ENCODE peak calls at places on chromosomes 3 and 15, in six cellular contexts. O is left ventricle myocardium inferior, G is fibroblast of lung, J is sigmoid colon, D is adrenal gland, K is RWPE2. V is an unnamed sample.
A peak's percentile ranks its signal among the peaks of the same experiment; 100 is the strongest.

GRCh38 chr3:44948239-44948638 is 27.7 kb downstream of the ZDHHC3 start:
- DNase-seq in O (no peak), G (no peak), J (no peak), D (no peak), K (no peak), V (no peak)

GRCh38 chr15:66654718-66655375 is 47.2 kb upstream of the SMAD6 start:
- DNase-seq in O (peak; percentile 45), G (no peak), J (no peak), D (no peak), K (no peak), V (no peak)

GRCh38 chr3:53011324-53011723 is 34.5 kb downstream of the SFMBT1 start:
- DNase-seq in O (no peak), G (no peak), J (no peak), D (no peak), K (no peak), V (no peak)

GRCh38 chr3:126357299-126358037 is at the start of gene KLF15:
- DNase-seq in O (peak; percentile 89), G (peak; percentile 81), J (peak; percentile 96), D (peak; percentile 91), K (no peak), V (peak; percentile 78)

GRCh38 chr3:122679467-122680291 is 960 bp upstream of the PARP14 start:
- DNase-seq in O (no peak), G (no peak), J (peak; percentile 70), D (peak; percentile 45), K (no peak), V (no peak)

GRCh38 chr3:197306374-197307086 is 8.1 kb upstream of the DLG1 start:
- DNase-seq in O (no peak), G (peak; percentile 75), J (no peak), D (no peak), K (no peak), V (no peak)

GRCh38 chr15:45521596-45522167 is 873 bp downstream of the SLC30A4 start:
- DNase-seq in O (no peak), G (peak; percentile 14), J (no peak), D (no peak), K (no peak), V (no peak)

GRCh38 chr15:39181348-39181747 is 399.5 kb upstream of the THBS1 start:
- DNase-seq in O (no peak), G (no peak), J (no peak), D (no peak), K (no peak), V (no peak)

GRCh38 chr3:124636101-124636862 is 94.0 kb upstream of the UMPS start:
- DNase-seq in O (no peak), G (no peak), J (no peak), D (no peak), K (no peak), V (no peak)

GRCh38 chr15:45331977-45332376 is 46.4 kb downstream of the GATM start:
- DNase-seq in O (no peak), G (peak; percentile 5), J (no peak), D (no peak), K (no peak), V (no peak)

GRCh38 chr3:182829761-182830405 is 36.6 kb downstream of the ATP11B start:
- DNase-seq in O (no peak), G (no peak), J (no peak), D (no peak), K (no peak), V (no peak)

GRCh38 chr3:176431986-176432385 is 765.3 kb downstream of the TBL1XR1 start:
- DNase-seq in O (no peak), G (no peak), J (no peak), D (no peak), K (no peak), V (no peak)

GRCh38 chr15:23877502-23878412 is 190.7 kb upstream of the NDN start:
- DNase-seq in O (peak; percentile 25), G (peak; percentile 14), J (no peak), D (peak; percentile 52), K (no peak), V (peak; percentile 35)

GRCh38 chr3:43104039-43104438 is 1.8 kb downstream of the POMGNT2 start:
- DNase-seq in O (no peak), G (no peak), J (no peak), D (no peak), K (no peak), V (no peak)

DNA sequence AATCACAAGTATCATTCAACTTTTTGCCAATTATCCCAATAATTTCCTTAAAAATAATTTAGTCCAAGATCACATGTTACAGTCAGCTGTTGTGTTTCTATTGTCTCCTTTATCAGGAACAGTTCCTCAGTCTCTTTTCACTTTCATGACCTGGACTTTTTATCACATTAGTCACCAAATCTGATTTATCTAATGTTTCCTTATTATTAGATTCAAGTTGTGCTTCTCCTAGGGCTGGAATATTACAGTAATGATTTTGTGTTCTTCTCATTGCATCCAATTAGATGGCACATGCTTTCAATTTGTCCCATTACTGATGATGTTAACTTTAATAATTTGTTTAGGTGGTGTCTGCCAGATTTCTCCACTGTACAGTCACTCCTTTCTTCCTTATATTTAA is 66.3 kb upstream of the DCBLD2 start:
- DNase-seq in O (no peak), G (no peak), J (no peak), D (no peak), K (no peak), V (no peak)
- H3K27ac ChIP-seq in O (no peak overlapping the region), G (no peak overlapping the region), J (no peak overlapping the region), D (no peak overlapping the region), K (peak overlapping the region; percentile 99), V (no peak overlapping the region)

GRCh38 chr3:25153561-25153960 is 274.5 kb upstream of the RARB start:
- DNase-seq in O (no peak), G (no peak), J (no peak), D (no peak), K (no peak), V (no peak)

GRCh38 chr3:25151497-25151896 is 276.6 kb upstream of the RARB start:
- DNase-seq in O (no peak), G (peak; percentile 6), J (no peak), D (no peak), K (no peak), V (no peak)

GRCh38 chr3:25153130-25153529 is 274.9 kb upstream of the RARB start:
- DNase-seq in O (no peak), G (no peak), J (no peak), D (no peak), K (no peak), V (no peak)

GRCh38 chr3:25155696-25156471 is 272.2 kb upstream of the RARB start:
- DNase-seq in O (no peak), G (no peak), J (no peak), D (no peak), K (no peak), V (no peak)

GRCh38 chr3:25156526-25157075 is 271.5 kb upstream of the RARB start:
- DNase-seq in O (no peak), G (peak; percentile 71), J (no peak), D (peak; percentile 4), K (no peak), V (no peak)
- H3K27ac ChIP-seq in O (no peak overlapping the region), G (no peak overlapping the region), J (peak overlapping the region; percentile 65), D (no peak overlapping the region), K (no peak overlapping the region), V (no peak overlapping the region)

GRCh38 chr15:78082106-78082742 is 4.7 kb upstream of the TBC1D2B start:
- DNase-seq in O (no peak), G (no peak), J (peak; percentile 67), D (no peak), K (no peak), V (no peak)
- H3K27ac ChIP-seq in O (no peak overlapping the region), G (no peak overlapping the region), J (no peak overlapping the region), D (no peak overlapping the region), K (no peak overlapping the region), V (no peak overlapping the region)

DNA sequence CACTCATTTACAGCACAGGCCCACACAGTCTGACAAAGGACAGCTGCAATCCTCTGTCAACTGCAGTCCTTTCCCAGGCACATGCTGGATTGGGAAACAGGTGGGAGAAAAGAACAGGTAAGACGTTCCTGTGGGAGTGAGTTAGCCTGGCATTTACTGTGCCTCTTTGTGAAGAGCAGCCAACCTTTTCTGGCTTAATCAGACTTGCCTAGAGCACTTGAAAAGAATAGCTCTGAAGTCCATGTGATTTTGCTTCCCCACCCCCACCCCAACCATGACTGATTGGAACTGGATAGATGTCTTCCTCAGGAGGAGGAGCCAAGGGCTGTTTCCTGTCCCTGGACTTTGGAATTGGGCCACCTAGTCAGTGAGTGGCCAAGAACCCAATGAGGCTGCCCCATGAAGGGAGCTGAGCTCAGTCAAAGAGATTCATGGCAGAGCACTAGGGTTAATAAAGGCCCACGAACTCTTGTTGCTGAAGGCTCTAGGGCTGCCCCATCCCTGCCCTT is 4.7 kb upstream of the TMEM41A start:
- DNase-seq in O (no peak), G (no peak), J (no peak), D (no peak), K (no peak), V (no peak)
- H3K27ac ChIP-seq in O (peak overlapping the region; percentile 81), G (no peak overlapping the region), J (no peak overlapping the region), D (no peak overlapping the region), K (no peak overlapping the region), V (no peak overlapping the region)

DNA sequence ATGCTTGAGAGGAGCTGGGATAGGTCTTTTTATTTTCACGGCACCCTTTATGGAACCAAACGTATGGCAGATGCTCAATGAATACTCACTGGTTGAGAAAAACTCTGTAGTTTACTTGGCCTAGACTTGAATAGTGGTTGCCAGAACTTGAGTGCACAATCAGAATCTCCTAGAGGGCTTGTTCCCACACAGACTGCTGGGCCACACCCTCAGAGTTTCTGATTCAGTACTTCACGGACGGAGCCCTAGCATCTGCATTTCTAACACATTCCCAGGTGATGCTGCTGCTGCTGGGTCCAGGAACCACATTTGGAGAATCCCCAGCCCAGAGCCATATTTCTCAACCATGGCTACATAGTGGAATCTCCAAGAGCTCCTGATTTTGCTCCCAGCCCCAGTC is 24.6 kb downstream of the CA12 start:
- DNase-seq in O (no peak), G (no peak), J (peak; percentile 41), D (no peak), K (no peak), V (no peak)
- H3K27ac ChIP-seq in O (no peak overlapping the region), G (no peak overlapping the region), J (no peak overlapping the region), D (no peak overlapping the region), K (no peak overlapping the region), V (no peak overlapping the region)

GRCh38 chr3:174099724-174100123 is 702.2 kb downstream of the NLGN1 start:
- DNase-seq in O (no peak), G (no peak), J (no peak), D (no peak), K (no peak), V (no peak)

GRCh38 chr3:174102274-174102673 is 704.7 kb downstream of the NLGN1 start:
- DNase-seq in O (no peak), G (no peak), J (no peak), D (no peak), K (no peak), V (no peak)

GRCh38 chr3:174101244-174101643 is 703.7 kb downstream of the NLGN1 start:
- DNase-seq in O (no peak), G (no peak), J (no peak), D (no peak), K (no peak), V (no peak)

GRCh38 chr3:174097686-174098085 is 700.1 kb downstream of the NLGN1 start:
- DNase-seq in O (no peak), G (no peak), J (no peak), D (no peak), K (no peak), V (no peak)

DNA sequence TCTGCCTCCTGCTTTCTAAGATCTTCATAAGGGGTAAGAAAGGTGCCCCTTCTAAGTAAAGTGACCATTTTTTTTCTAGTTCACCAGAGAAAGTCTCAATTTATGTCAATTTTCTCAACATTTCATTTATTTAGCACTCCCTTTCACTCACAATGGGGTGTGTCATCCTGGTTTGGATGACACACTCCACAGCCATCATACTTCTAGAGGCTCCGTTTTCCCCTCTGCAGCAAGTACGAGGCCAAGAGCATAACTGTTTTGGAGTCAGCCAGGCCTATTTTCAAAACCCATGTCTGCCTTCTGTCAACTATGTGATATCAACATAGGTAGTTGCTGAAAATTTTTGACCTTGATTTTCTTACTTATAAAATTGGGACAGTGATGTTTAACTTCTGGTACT is 703.2 kb downstream of the NLGN1 start:
- DNase-seq in O (no peak), G (no peak), J (no peak), D (no peak), K (no peak), V (no peak)
- H3K27ac ChIP-seq in O (no peak overlapping the region), G (no peak overlapping the region), J (no peak overlapping the region), D (no peak overlapping the region), K (no peak overlapping the region), V (no peak overlapping the region)

V was measured in substantia nigra.